ENCODE peak calls at places on chromosomes 11 and 22, in eight cellular contexts. H is H9, Q is GM10248, J is foreskin keratinocyte, L is natural killer cell, V is body of pancreas, B is AG04450, O is Calu3. D is an unnamed sample.
A peak's percentile ranks its signal among the peaks of the same experiment; 100 is the strongest.

GRCh38 chr22:23012081-23012622 is 58.2 kb upstream of the GNAZ start:
- DNase-seq in V (no peak), Q (peak; percentile 56), H (no peak), J (no peak), L (no peak), O (no peak), B (no peak), D (no peak)

GRCh38 chr11:108206171-108206570 is 16.3 kb downstream of the NPAT start:
- DNase-seq in O (no peak), Q (no peak), B (no peak), J (no peak), L (no peak), V (no peak), H (no peak), D (no peak)

GRCh38 chr22:44102121-44102520 is 78.0 kb downstream of the PARVB start:
- DNase-seq in Q (no peak), O (no peak), L (no peak), V (no peak), J (no peak), H (no peak), B (no peak), D (no peak)

GRCh38 chr22:46706060-46706459 is 32.0 kb downstream of the CERK start:
- DNase-seq in L (no peak), O (no peak), J (no peak), H (no peak), Q (no peak), B (no peak), V (no peak), D (no peak)

GRCh38 chr11:74749127-74749964 is 697 bp downstream of the RNF169 start:
- DNase-seq in Q (peak; percentile 73), J (no peak), H (peak; percentile 56), L (no peak), V (peak; percentile 52), O (peak; percentile 54), B (no peak), D (peak; percentile 81)

GRCh38 chr11:86787651-86788050 is 12.7 kb upstream of the PRSS23 start:
- DNase-seq in H (no peak), O (no peak), B (no peak), J (no peak), L (no peak), V (no peak), Q (no peak), D (no peak)

GRCh38 chr11:3836903-3837302 is 3.9 kb downstream of the RHOG start:
- DNase-seq in L (peak; percentile 39), V (no peak), J (no peak), O (no peak), Q (no peak), B (no peak), H (no peak), D (no peak)

GRCh38 chr11:27998552-27998951 is 109.4 kb downstream of the KIF18A start:
- DNase-seq in H (no peak), V (no peak), J (peak; percentile 17), Q (no peak), L (no peak), O (no peak), B (no peak), D (no peak)

GRCh38 chr22:29756341-29756740 is 10.5 kb downstream of the ZMAT5 start:
- DNase-seq in Q (no peak), L (no peak), V (no peak), H (no peak), B (no peak), J (no peak), O (no peak), D (no peak)

GRCh38 chr11:126488591-126489370 is 133.3 kb downstream of the ST3GAL4 start:
- DNase-seq in O (no peak), L (no peak), J (no peak), Q (no peak), H (no peak), V (no peak), B (no peak), D (no peak)

GRCh38 chr11:121643530-121644512 is 191.1 kb upstream of the SORL1-AS1 start:
- DNase-seq in Q (no peak), H (peak; percentile 58), L (no peak), J (no peak), B (no peak), V (no peak), O (no peak), D (no peak)

GRCh38 chr11:1303973-1304372 is 5.5 kb downstream of the TOLLIP start:
- DNase-seq in Q (no peak), J (no peak), H (peak; percentile 22), B (no peak), L (no peak), V (peak; percentile 69), O (no peak), D (no peak)

GRCh38 chr11:69810289-69811118 is 8.7 kb downstream of the FGF3 start:
- DNase-seq in H (no peak), L (no peak), O (no peak), J (no peak), Q (no peak), B (no peak), V (no peak), D (no peak)

GRCh38 chr22:30169002-30169401 is 77.6 kb downstream of the LIF start:
- DNase-seq in J (no peak), H (no peak), B (no peak), O (no peak), V (no peak), L (no peak), Q (no peak), D (no peak)

GRCh38 chr22:42711281-42711731 is 9.4 kb downstream of the A4GALT start:
- DNase-seq in O (no peak), B (no peak), Q (no peak), V (no peak), H (no peak), L (no peak), J (no peak), D (no peak)

GRCh38 chr22:43263645-43264514 is 76.9 kb upstream of the TTLL12 start:
- DNase-seq in B (peak; percentile 15), H (no peak), O (peak; percentile 89), V (peak; percentile 42), Q (peak; percentile 85), L (peak; percentile 86), J (peak; percentile 39), D (no peak)

GRCh38 chr11:6705905-6706535 is 22.9 kb upstream of the MRPL17 start:
- DNase-seq in O (peak; percentile 50), B (no peak), Q (peak; percentile 47), L (no peak), H (peak; percentile 38), J (no peak), V (peak; percentile 61), D (no peak)

GRCh38 chr11:58060939-58061672 is 30.4 kb downstream of the OR6Q1 start:
- DNase-seq in J (no peak), Q (no peak), L (no peak), B (no peak), V (no peak), H (peak; percentile 46), O (no peak), D (no peak)
- TF ChIP-seq CTCF in J (peak; percentile 54), Q (no peak), L (no peak), B (peak; percentile 57), V (no peak), H (peak; percentile 59), O (no peak), D (peak; percentile 53)

DNA sequence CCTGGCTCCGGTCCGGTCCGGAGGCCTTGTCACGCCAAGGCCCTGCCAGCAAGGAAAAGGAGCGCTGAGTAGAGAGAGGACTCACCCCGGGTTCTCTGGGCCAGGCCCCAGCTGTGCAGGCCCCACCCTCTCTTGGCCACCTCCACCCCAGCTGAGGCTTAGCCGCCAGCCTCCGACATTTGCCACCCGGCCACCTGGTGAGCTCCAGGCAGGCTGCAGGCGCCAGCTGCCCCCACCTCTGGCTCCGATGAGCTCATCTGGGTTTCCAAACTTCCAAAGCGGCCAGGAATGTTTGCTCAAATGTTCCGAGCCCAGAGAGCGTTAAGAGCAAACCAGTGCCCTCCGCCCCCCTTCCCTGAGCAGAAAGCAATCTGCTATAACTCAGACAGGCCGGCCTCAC is 9.0 kb upstream of the MN1 start:
- DNase-seq in J (no peak), O (no peak), B (peak; percentile 36), L (no peak), H (no peak), V (peak; percentile 31), Q (no peak), D (no peak)
- TF ChIP-seq CTCF in J (no peak), O (no peak), B (no peak), L (no peak), H (no peak), V (no peak), Q (no peak), D (no peak)

DNA sequence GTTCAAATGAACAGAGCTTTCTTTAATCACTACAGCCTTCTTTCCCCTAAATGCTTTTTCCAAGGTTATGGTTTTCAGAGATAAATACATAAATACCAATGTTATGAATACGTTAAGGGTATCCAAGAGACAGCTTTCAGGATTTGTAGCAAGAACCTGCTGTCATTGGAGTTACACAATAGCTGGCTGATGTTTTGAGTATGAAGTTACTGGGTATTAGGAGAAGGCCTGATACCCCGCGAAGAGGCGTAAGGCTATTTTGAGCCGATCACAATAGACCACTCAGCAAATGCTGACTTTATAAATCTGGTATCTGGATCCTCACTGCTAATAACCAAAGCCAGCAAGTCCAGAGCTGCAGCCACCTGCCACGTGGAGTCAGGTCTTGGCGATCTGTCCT is 406.2 kb downstream of the CADM1 start:
- DNase-seq in H (no peak), J (no peak), O (no peak), Q (no peak), B (peak; percentile 1), L (no peak), V (no peak), D (no peak)
- TF ChIP-seq CTCF in H (no peak), J (no peak), O (no peak), Q (no peak), B (no peak), L (no peak), V (no peak), D (no peak)

GRCh38 chr11:46588131-46588530 is 5.7 kb downstream of the AMBRA1 start:
- DNase-seq in H (no peak), Q (no peak), J (no peak), O (no peak), B (peak; percentile 29), L (no peak), V (no peak), D (no peak)

GRCh38 chr11:46593550-46594382 is at the start of gene AMBRA1:
- DNase-seq in J (peak; percentile 77), L (peak; percentile 75), V (peak; percentile 82), B (peak; percentile 81), Q (peak; percentile 87), H (peak; percentile 91), O (peak; percentile 82), D (peak; percentile 93)

GRCh38 chr11:46590740-46591606 is 2.9 kb downstream of the AMBRA1 start:
- DNase-seq in Q (no peak), J (no peak), V (no peak), B (no peak), H (no peak), L (no peak), O (no peak), D (no peak)

GRCh38 chr11:46594383-46594718 is 528 bp upstream of the AMBRA1 start:
- DNase-seq in J (no peak), V (no peak), Q (no peak), L (no peak), B (no peak), H (no peak), O (no peak), D (no peak)

DNA sequence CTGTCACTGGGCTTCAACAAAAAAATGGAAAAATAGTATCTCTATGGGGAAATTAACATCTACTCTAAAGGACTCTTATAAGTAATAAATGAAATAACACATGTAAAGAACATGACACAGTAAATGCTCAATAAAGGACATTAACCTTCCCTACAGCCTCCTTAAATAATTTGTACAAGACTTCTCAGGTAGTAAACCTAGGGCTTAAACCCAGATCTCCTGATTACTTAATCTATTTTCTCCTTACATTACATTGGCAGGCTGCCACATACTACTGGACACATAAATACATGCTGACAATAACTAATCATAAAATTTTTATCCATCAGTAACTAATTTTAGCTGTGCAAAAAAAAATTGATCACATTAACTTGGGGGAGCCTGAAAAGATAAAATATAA is 4.9 kb downstream of the AMBRA1 start:
- DNase-seq in Q (no peak), B (no peak), L (no peak), V (no peak), O (no peak), H (no peak), J (no peak), D (no peak)
- TF ChIP-seq CTCF in Q (no peak), B (no peak), L (no peak), V (no peak), O (no peak), H (no peak), J (no peak), D (no peak)